ENCODE peak calls at places on chromosomes 6 and 20, in five cellular contexts. One of them, this sample, is unnamed.

GRCh38 chr20:6703047-6703446 is 64.4 kb upstream of the BMP2 start:
- DNase-seq in head of caudate nucleus: no peak
- DNase-seq in CD8-positive, alpha-beta T cell: no peak
- DNase-seq in amniotic stem cell: no peak
- DNase-seq in T-helper 17 cell: no peak
- DNase-seq in this sample: no peak

GRCh38 chr6:36850001-36850400 is 10.8 kb upstream of the CPNE5 start:
- DNase-seq in amniotic stem cell: no peak
- DNase-seq in CD8-positive, alpha-beta T cell: no peak
- DNase-seq in head of caudate nucleus: no peak
- DNase-seq in T-helper 17 cell: no peak
- DNase-seq in this sample: no peak

GRCh38 chr20:31564284-31564683 is 40.8 kb upstream of the ID1 start:
- DNase-seq in amniotic stem cell: no peak
- DNase-seq in T-helper 17 cell: no peak
- DNase-seq in head of caudate nucleus: no peak
- DNase-seq in CD8-positive, alpha-beta T cell: no peak
- DNase-seq in this sample: no peak

GRCh38 chr6:111061493-111061892 is 25.8 kb upstream of the SLC16A10 start:
- DNase-seq in amniotic stem cell: no peak
- DNase-seq in CD8-positive, alpha-beta T cell: no peak
- DNase-seq in T-helper 17 cell: no peak
- DNase-seq in head of caudate nucleus: no peak
- DNase-seq in this sample: no peak

GRCh38 chr6:56851541-56852248 is 103.2 kb upstream of the BEND6 start:
- DNase-seq in T-helper 17 cell: no peak
- DNase-seq in head of caudate nucleus: peak
- DNase-seq in CD8-positive, alpha-beta T cell: no peak
- DNase-seq in amniotic stem cell: peak
- DNase-seq in this sample: no peak

GRCh38 chr6:12336121-12336971 is 46.2 kb downstream of the EDN1 start:
- DNase-seq in T-helper 17 cell: no peak
- DNase-seq in CD8-positive, alpha-beta T cell: no peak
- DNase-seq in head of caudate nucleus: no peak
- DNase-seq in amniotic stem cell: no peak
- DNase-seq in this sample: no peak

GRCh38 chr20:33812673-33813462 is 1.7 kb downstream of the CHMP4B start:
- DNase-seq in T-helper 17 cell: no peak
- DNase-seq in CD8-positive, alpha-beta T cell: no peak
- DNase-seq in head of caudate nucleus: no peak
- DNase-seq in amniotic stem cell: no peak
- DNase-seq in this sample: no peak

GRCh38 chr6:165718486-165718885 is 55.4 kb upstream of the PDE10A start:
- DNase-seq in amniotic stem cell: no peak
- DNase-seq in head of caudate nucleus: no peak
- DNase-seq in T-helper 17 cell: no peak
- DNase-seq in CD8-positive, alpha-beta T cell: no peak
- DNase-seq in this sample: no peak

GRCh38 chr6:39937686-39938333 is 3.5 kb upstream of the MOCS1 start:
- DNase-seq in CD8-positive, alpha-beta T cell: no peak
- DNase-seq in T-helper 17 cell: no peak
- DNase-seq in head of caudate nucleus: no peak
- DNase-seq in amniotic stem cell: no peak
- DNase-seq in this sample: no peak

GRCh38 chr6:57262491-57262890 is 40.4 kb upstream of the RAB23 start:
- DNase-seq in CD8-positive, alpha-beta T cell: no peak
- DNase-seq in head of caudate nucleus: peak
- DNase-seq in amniotic stem cell: no peak
- DNase-seq in T-helper 17 cell: no peak
- DNase-seq in this sample: peak

GRCh38 chr20:46592580-46593362 is 42.3 kb upstream of the OCSTAMP start:
- DNase-seq in CD8-positive, alpha-beta T cell: no peak
- DNase-seq in T-helper 17 cell: no peak
- DNase-seq in amniotic stem cell: no peak
- DNase-seq in head of caudate nucleus: no peak
- DNase-seq in this sample: no peak

GRCh38 chr6:79385893-79386292 is 151.3 kb downstream of the LCA5 start:
- DNase-seq in CD8-positive, alpha-beta T cell: no peak
- DNase-seq in amniotic stem cell: no peak
- DNase-seq in T-helper 17 cell: no peak
- DNase-seq in head of caudate nucleus: no peak
- DNase-seq in this sample: no peak

GRCh38 chr20:63246490-63247284 is 7.6 kb downstream of the NKAIN4 start:
- DNase-seq in T-helper 17 cell: no peak
- DNase-seq in amniotic stem cell: no peak
- DNase-seq in head of caudate nucleus: no peak
- DNase-seq in CD8-positive, alpha-beta T cell: no peak
- DNase-seq in this sample: no peak

GRCh38 chr20:47950557-47951283 is 165.4 kb upstream of the SULF2 start:
- DNase-seq in amniotic stem cell: no peak
- DNase-seq in T-helper 17 cell: no peak
- DNase-seq in CD8-positive, alpha-beta T cell: no peak
- DNase-seq in head of caudate nucleus: no peak
- DNase-seq in this sample: no peak

GRCh38 chr6:129440691-129441090 is 269.3 kb downstream of the ARHGAP18 start:
- DNase-seq in CD8-positive, alpha-beta T cell: no peak
- DNase-seq in amniotic stem cell: no peak
- DNase-seq in T-helper 17 cell: no peak
- DNase-seq in head of caudate nucleus: no peak
- DNase-seq in this sample: no peak

GRCh38 chr6:27161946-27162603 is 85.4 kb upstream of the PRSS16 start:
- DNase-seq in T-helper 17 cell: no peak
- DNase-seq in CD8-positive, alpha-beta T cell: no peak
- DNase-seq in head of caudate nucleus: peak
- DNase-seq in amniotic stem cell: peak
- DNase-seq in this sample: no peak

GRCh38 chr20:11676618-11677289 is 240.9 kb upstream of the BTBD3 start:
- DNase-seq in T-helper 17 cell: no peak
- DNase-seq in CD8-positive, alpha-beta T cell: no peak
- DNase-seq in head of caudate nucleus: peak
- DNase-seq in amniotic stem cell: peak
- DNase-seq in this sample: peak

GRCh38 chr6:159074866-159075265 is 30.1 kb upstream of the TAGAP start:
- DNase-seq in amniotic stem cell: no peak
- DNase-seq in CD8-positive, alpha-beta T cell: no peak
- DNase-seq in head of caudate nucleus: no peak
- DNase-seq in T-helper 17 cell: no peak
- DNase-seq in this sample: no peak

GRCh38 chr20:36886859-36887778 is 11.2 kb downstream of the TLDC2 start:
- DNase-seq in T-helper 17 cell: peak
- DNase-seq in CD8-positive, alpha-beta T cell: peak
- DNase-seq in head of caudate nucleus: peak
- DNase-seq in amniotic stem cell: peak
- DNase-seq in this sample: peak

GRCh38 chr6:46134216-46134615 is 4.4 kb downstream of the ENPP4 start:
- DNase-seq in amniotic stem cell: no peak
- DNase-seq in head of caudate nucleus: no peak
- DNase-seq in CD8-positive, alpha-beta T cell: no peak
- DNase-seq in T-helper 17 cell: no peak
- DNase-seq in this sample: no peak

GRCh38 chr6:19837511-19838441 is 606 bp downstream of the ID4 start:
- DNase-seq in T-helper 17 cell: no peak
- DNase-seq in head of caudate nucleus: no peak
- DNase-seq in CD8-positive, alpha-beta T cell: no peak
- DNase-seq in amniotic stem cell: peak
- DNase-seq in this sample: no peak

GRCh38 chr20:7790189-7790588 is 150.1 kb downstream of the HAO1 start:
- DNase-seq in CD8-positive, alpha-beta T cell: no peak
- DNase-seq in amniotic stem cell: no peak
- DNase-seq in T-helper 17 cell: no peak
- DNase-seq in head of caudate nucleus: no peak
- DNase-seq in this sample: no peak

GRCh38 chr6:38504996-38505395 is 134.7 kb downstream of the BTBD9 start:
- DNase-seq in T-helper 17 cell: no peak
- DNase-seq in head of caudate nucleus: no peak
- DNase-seq in amniotic stem cell: no peak
- DNase-seq in CD8-positive, alpha-beta T cell: no peak
- DNase-seq in this sample: no peak

GRCh38 chr6:37324131-37325033 is 29.4 kb upstream of the RNF8 start:
- DNase-seq in T-helper 17 cell: no peak
- DNase-seq in head of caudate nucleus: no peak
- DNase-seq in CD8-positive, alpha-beta T cell: no peak
- DNase-seq in amniotic stem cell: no peak
- DNase-seq in this sample: no peak

GRCh38 chr6:144264270-144265060 is 20.7 kb upstream of the UTRN start:
- DNase-seq in T-helper 17 cell: no peak
- DNase-seq in CD8-positive, alpha-beta T cell: no peak
- DNase-seq in amniotic stem cell: peak
- DNase-seq in head of caudate nucleus: no peak
- DNase-seq in this sample: no peak

GRCh38 chr6:10424005-10424404 is 9.1 kb upstream of the TFAP2A start:
- DNase-seq in T-helper 17 cell: no peak
- DNase-seq in head of caudate nucleus: no peak
- DNase-seq in CD8-positive, alpha-beta T cell: no peak
- DNase-seq in amniotic stem cell: no peak
- DNase-seq in this sample: no peak

GRCh38 chr6:107840636-107841264 is 16.6 kb upstream of the SCML4 start:
- DNase-seq in CD8-positive, alpha-beta T cell: no peak
- DNase-seq in amniotic stem cell: no peak
- DNase-seq in head of caudate nucleus: no peak
- DNase-seq in T-helper 17 cell: no peak
- DNase-seq in this sample: no peak

GRCh38 chr20:6769953-6770831 is 2.7 kb downstream of the BMP2 start:
- DNase-seq in T-helper 17 cell: no peak
- DNase-seq in CD8-positive, alpha-beta T cell: no peak
- DNase-seq in amniotic stem cell: no peak
- DNase-seq in head of caudate nucleus: peak
- DNase-seq in this sample: no peak

GRCh38 chr6:21371676-21372161 is 221.8 kb upstream of the SOX4 start:
- DNase-seq in head of caudate nucleus: no peak
- DNase-seq in amniotic stem cell: no peak
- DNase-seq in T-helper 17 cell: no peak
- DNase-seq in CD8-positive, alpha-beta T cell: no peak
- DNase-seq in this sample: no peak

GRCh38 chr6:36069573-36069972 is 42.0 kb downstream of the MAPK14 start:
- DNase-seq in CD8-positive, alpha-beta T cell: no peak
- DNase-seq in T-helper 17 cell: no peak
- DNase-seq in amniotic stem cell: no peak
- DNase-seq in head of caudate nucleus: no peak
- DNase-seq in this sample: no peak

GRCh38 chr6:89794324-89794723 is 25.3 kb downstream of the MDN1 start:
- DNase-seq in T-helper 17 cell: no peak
- DNase-seq in amniotic stem cell: no peak
- DNase-seq in CD8-positive, alpha-beta T cell: no peak
- DNase-seq in head of caudate nucleus: no peak
- DNase-seq in this sample: no peak

GRCh38 chr6:159973951-159974350 is 5.1 kb downstream of the IGF2R start:
- DNase-seq in amniotic stem cell: no peak
- DNase-seq in T-helper 17 cell: no peak
- DNase-seq in head of caudate nucleus: no peak
- DNase-seq in CD8-positive, alpha-beta T cell: no peak
- DNase-seq in this sample: no peak

GRCh38 chr6:70310063-70310694 is 7.3 kb upstream of the COL9A1 start:
- DNase-seq in amniotic stem cell: peak
- DNase-seq in CD8-positive, alpha-beta T cell: no peak
- DNase-seq in head of caudate nucleus: no peak
- DNase-seq in T-helper 17 cell: no peak
- DNase-seq in this sample: no peak

GRCh38 chr6:17408081-17408480 is 14.7 kb downstream of the CAP2 start:
- DNase-seq in head of caudate nucleus: no peak
- DNase-seq in T-helper 17 cell: no peak
- DNase-seq in CD8-positive, alpha-beta T cell: no peak
- DNase-seq in amniotic stem cell: no peak
- DNase-seq in this sample: no peak

GRCh38 chr6:17986656-17987575 is 519 bp downstream of the KIF13A start:
- DNase-seq in CD8-positive, alpha-beta T cell: no peak
- DNase-seq in T-helper 17 cell: no peak
- DNase-seq in amniotic stem cell: no peak
- DNase-seq in head of caudate nucleus: peak
- DNase-seq in this sample: peak

This sample was measured in substantia nigra.